ENCODE peak calls at places on chromosomes 12 and 14, in six cellular contexts. B, G, I, H, P and F are unnamed samples.

GRCh38 chr12:62697893-62698292 is 231.3 kb downstream of the MON2 start:
- DNase-seq in B (no peak), I (no peak), P (no peak), H (no peak), G (no peak), F (no peak)

GRCh38 chr12:27180862-27181261 is 63.2 kb upstream of the STK38L start:
- DNase-seq in B (no peak), P (peak; percentile 56), G (no peak), I (no peak), H (no peak), F (no peak)

GRCh38 chr12:51209259-51209658 is 8.6 kb downstream of the POU6F1 start:
- DNase-seq in I (no peak), B (no peak), G (no peak), P (no peak), H (no peak), F (no peak)

GRCh38 chr14:77864580-77864979 is 64.7 kb downstream of the ADCK1 start:
- DNase-seq in P (no peak), I (no peak), G (no peak), B (no peak), H (no peak), F (no peak)

GRCh38 chr12:117582135-117582784 is 220.8 kb upstream of the NOS1 start:
- DNase-seq in H (no peak), I (no peak), B (no peak), G (no peak), P (no peak), F (no peak)

GRCh38 chr12:108346727-108347710 is 7.9 kb upstream of the CMKLR1 start:
- DNase-seq in G (no peak), P (no peak), H (no peak), I (no peak), B (no peak), F (no peak)

GRCh38 chr12:25866586-25867378 is 91.7 kb upstream of the RASSF8 start:
- DNase-seq in I (peak; percentile 57), P (no peak), B (peak; percentile 58), G (no peak), H (no peak), F (no peak)

GRCh38 chr14:52987042-52987441 is 36.2 kb upstream of the FERMT2 start:
- DNase-seq in P (no peak), I (no peak), G (no peak), H (no peak), B (no peak), F (no peak)

GRCh38 chr14:30129795-30130194 is 202.1 kb upstream of the PRKD1 start:
- DNase-seq in H (peak; percentile 14), I (no peak), P (peak; percentile 11), G (no peak), B (no peak), F (no peak)

GRCh38 chr14:75832621-75833297 is 149.0 kb downstream of the TGFB3 start:
- DNase-seq in B (no peak), G (no peak), H (peak; percentile 57), P (peak; percentile 91), I (no peak), F (no peak)

GRCh38 chr12:64781374-64782029 is 22.3 kb upstream of the GNS start:
- DNase-seq in B (no peak), I (peak; percentile 85), P (no peak), H (no peak), G (no peak), F (no peak)

GRCh38 chr14:62179367-62180018 is 417.3 kb downstream of the SNAPC1 start:
- DNase-seq in I (peak; percentile 87), G (peak; percentile 9), H (peak; percentile 95), P (peak; percentile 83), B (peak; percentile 66), F (peak; percentile 49)

GRCh38 chr12:113135178-113136127 is at the start of gene RASAL1:
- DNase-seq in P (no peak), G (no peak), I (peak; percentile 84), H (no peak), B (peak; percentile 38), F (peak; percentile 93)

GRCh38 chr12:1531160-1531653 is 63.2 kb downstream of the FBXL14 start:
- DNase-seq in B (no peak), I (no peak), G (no peak), H (no peak), P (no peak), F (peak; percentile 51)

GRCh38 chr12:29216266-29216665 is 67.2 kb downstream of the FAR2 start:
- DNase-seq in I (no peak), G (no peak), P (no peak), H (no peak), B (no peak), F (no peak)

GRCh38 chr12:67533159-67533558 is 115.4 kb upstream of the DYRK2 start:
- DNase-seq in I (no peak), P (peak; percentile 76), H (no peak), G (no peak), B (no peak), F (no peak)

GRCh38 chr14:94936411-94936892 is 166.5 kb upstream of the GSC start:
- DNase-seq in B (no peak), I (peak; percentile 15), G (no peak), H (peak; percentile 34), P (peak; percentile 3), F (no peak)

GRCh38 chr14:77339407-77339806 is 18.6 kb downstream of the GSTZ1 start:
- DNase-seq in I (no peak), G (no peak), B (peak; percentile 28), P (no peak), H (peak; percentile 44), F (no peak)

GRCh38 chr12:62021808-62022207 is 238.4 kb upstream of the USP15 start:
- DNase-seq in G (no peak), B (no peak), P (no peak), H (no peak), I (no peak), F (no peak)

GRCh38 chr14:59159169-59159568 is 29.3 kb upstream of the DAAM1 start:
- DNase-seq in B (no peak), G (no peak), H (peak; percentile 61), P (peak; percentile 11), I (no peak), F (no peak)

GRCh38 chr12:45050331-45050750 is 558 bp downstream of the DBX2 start:
- DNase-seq in P (no peak), B (no peak), G (no peak), I (peak; percentile 60), H (no peak), F (no peak)

GRCh38 chr12:112270673-112271072 is 111.6 kb downstream of the HECTD4 start:
- DNase-seq in B (peak; percentile 16), I (no peak), G (no peak), P (no peak), H (no peak), F (no peak)

GRCh38 chr12:94027561-94027960 is 120.8 kb upstream of the PLXNC1 start:
- DNase-seq in I (no peak), H (no peak), B (no peak), P (no peak), G (no peak), F (no peak)

GRCh38 chr14:53493895-53494294 is 340.8 kb upstream of the DDHD1 start:
- DNase-seq in H (no peak), G (no peak), B (no peak), P (no peak), I (no peak), F (no peak)

GRCh38 chr12:68317047-68317667 is 15.0 kb downstream of the MDM1 start:
- DNase-seq in G (no peak), B (no peak), H (peak; percentile 80), I (peak; percentile 66), P (no peak), F (peak; percentile 72)

GRCh38 chr14:35808076-35808657 is 928 bp downstream of the RALGAPA1 start:
- DNase-seq in I (peak; percentile 43), P (no peak), H (no peak), B (peak; percentile 58), G (no peak), F (peak; percentile 38)

DNA sequence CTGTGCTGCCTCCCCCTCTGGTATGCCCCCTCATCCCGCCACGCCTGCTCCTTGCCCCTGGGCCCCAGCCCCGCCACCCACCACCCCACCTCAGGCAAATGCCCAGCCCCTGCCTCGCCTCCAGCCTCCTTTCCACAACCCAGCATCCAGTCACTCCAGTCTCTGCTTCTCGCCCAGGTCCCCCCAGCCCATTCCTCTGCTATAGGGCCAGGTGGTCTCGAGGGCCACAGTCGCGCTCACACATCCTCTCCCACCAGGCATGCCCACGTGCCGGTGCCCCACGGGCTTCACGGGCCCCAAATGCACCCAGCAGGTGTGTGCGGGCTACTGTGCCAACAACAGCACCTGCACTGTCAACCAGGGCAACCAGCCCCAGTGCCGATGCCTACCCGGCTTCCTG is 6.1 kb upstream of the NXPH4 start:
- DNase-seq in I (no peak), P (no peak), B (no peak), G (no peak), H (no peak), F (no peak)
- H3K79me2 ChIP-seq in I (no peaks in the 10 kb centered on the region), P (no peaks in the 10 kb centered on the region), B (no peaks in the 10 kb centered on the region), G (no peaks in the 10 kb centered on the region), H (no peaks in the 10 kb centered on the region), F (no peaks in the 10 kb centered on the region)

GRCh38 chr12:54824402-54824801 is 29.9 kb upstream of the MUCL1 start:
- DNase-seq in B (no peak), H (no peak), G (no peak), I (no peak), P (no peak), F (no peak)
- TF ChIP-seq CTCF in B (peak; percentile 15), H (no peak), G (no peak), I (peak; percentile 46), P (no peak), F (peak; percentile 65)

GRCh38 chr12:105100207-105100985 is 7.1 kb upstream of the WASHC4 start:
- DNase-seq in G (no peak), P (peak; percentile 55), H (peak; percentile 81), B (peak; percentile 40), I (no peak), F (no peak)
- H3K4me3 ChIP-seq in G (no peak overlapping the region), P (no peak overlapping the region), H (no peak overlapping the region), B (no peak overlapping the region), I (no peak overlapping the region), F (no peak overlapping the region)

GRCh38 chr14:103052407-103052806 is 4.9 kb downstream of the CDC42BPB start:
- DNase-seq in G (peak; percentile 53), I (no peak), B (no peak), P (no peak), H (no peak), F (no peak)
- H3K79me2 ChIP-seq in G (peaks cover 59% of the 10 kb centered on the region), I (peaks cover 95% of the 10 kb centered on the region), B (peaks cover 90% of the 10 kb centered on the region), P (peaks cover 93% of the 10 kb centered on the region), H (peaks cover 81% of the 10 kb centered on the region), F (no peaks in the 10 kb centered on the region)

GRCh38 chr12:53268009-53268636 is at the start of gene ESPL1:
- DNase-seq in B (peak; percentile 83), I (peak; percentile 96), H (peak; percentile 72), G (peak; percentile 58), P (peak; percentile 57), F (peak; percentile 94)
- TF ChIP-seq CTCF in B (peak; percentile 13), I (peak; percentile 61), H (peak; percentile 27), G (peak; percentile 26), P (no peak), F (peak; percentile 83)

GRCh38 chr12:82858534-82858917 is 171.8 kb downstream of the TMTC2 start:
- DNase-seq in B (no peak), G (no peak), H (no peak), P (no peak), I (peak; percentile 28), F (no peak)

GRCh38 chr12:82857276-82857675 is 170.6 kb downstream of the TMTC2 start:
- DNase-seq in P (no peak), B (no peak), G (no peak), I (no peak), H (no peak), F (no peak)

GRCh38 chr12:82862069-82862841 is 175.5 kb downstream of the TMTC2 start:
- DNase-seq in I (no peak), G (no peak), H (no peak), B (no peak), P (peak; percentile 51), F (no peak)

GRCh38 chr12:82855872-82856271 is 169.2 kb downstream of the TMTC2 start:
- DNase-seq in P (no peak), B (no peak), G (no peak), H (no peak), I (no peak), F (no peak)

GRCh38 chr12:82857911-82858533 is 171.3 kb downstream of the TMTC2 start:
- DNase-seq in G (no peak), P (no peak), I (peak; percentile 9), B (peak; percentile 5), H (no peak), F (no peak)
- H3K4me3 ChIP-seq in G (no peak overlapping the region), P (no peak overlapping the region), I (peak overlapping the region; percentile 21), B (no peak overlapping the region), H (no peak overlapping the region), F (no peak overlapping the region)